ENCODE peak calls at places on chromosomes 12 and 14, in seven cellular contexts. One of them, this sample, is unnamed.

GRCh38 chr14:90405755-90406154 is 8.9 kb downstream of the CALM1 start:
- DNase-seq in activated effector memory CD4-positive, alpha-beta T cell treated with Interleukin-2 at 50 U/mL for 16 hours: no peak
- DNase-seq in hypothalamus: no peak
- DNase-seq in non-pigmented ciliary epithelial cell: no peak
- DNase-seq in CD8-positive, alpha-beta memory T cell: no peak
- DNase-seq in stimulated activated CD4-positive, alpha-beta T cell treated with anti-CD3 and anti-CD28 coated beads, Interleukin-2, amount 100 ng/mL, for 48 hours: no peak
- DNase-seq in left ventricle myocardium inferior: no peak
- DNase-seq in this sample: no peak

GRCh38 chr14:44854114-44854513 is 107.6 kb downstream of the KLHL28 start:
- DNase-seq in activated effector memory CD4-positive, alpha-beta T cell treated with Interleukin-2 at 50 U/mL for 16 hours: no peak
- DNase-seq in hypothalamus: no peak
- DNase-seq in non-pigmented ciliary epithelial cell: no peak
- DNase-seq in CD8-positive, alpha-beta memory T cell: no peak
- DNase-seq in stimulated activated CD4-positive, alpha-beta T cell treated with anti-CD3 and anti-CD28 coated beads, Interleukin-2, amount 100 ng/mL, for 48 hours: no peak
- DNase-seq in left ventricle myocardium inferior: no peak
- DNase-seq in this sample: no peak

GRCh38 chr14:101875041-101875725 is 89.2 kb upstream of the DYNC1H1 start:
- DNase-seq in activated effector memory CD4-positive, alpha-beta T cell treated with Interleukin-2 at 50 U/mL for 16 hours: no peak
- DNase-seq in hypothalamus: no peak
- DNase-seq in non-pigmented ciliary epithelial cell: no peak
- DNase-seq in CD8-positive, alpha-beta memory T cell: no peak
- DNase-seq in stimulated activated CD4-positive, alpha-beta T cell treated with anti-CD3 and anti-CD28 coated beads, Interleukin-2, amount 100 ng/mL, for 48 hours: no peak
- DNase-seq in left ventricle myocardium inferior: no peak
- DNase-seq in this sample: no peak

GRCh38 chr14:65103150-65103760 is 938 bp upstream of the MAX start:
- DNase-seq in activated effector memory CD4-positive, alpha-beta T cell treated with Interleukin-2 at 50 U/mL for 16 hours: no peak
- DNase-seq in hypothalamus: no peak
- DNase-seq in non-pigmented ciliary epithelial cell: no peak
- DNase-seq in CD8-positive, alpha-beta memory T cell: no peak
- DNase-seq in stimulated activated CD4-positive, alpha-beta T cell treated with anti-CD3 and anti-CD28 coated beads, Interleukin-2, amount 100 ng/mL, for 48 hours: peak; percentile 5
- DNase-seq in left ventricle myocardium inferior: no peak
- DNase-seq in this sample: no peak

GRCh38 chr12:92419201-92419600 is 273.6 kb upstream of the BTG1 start:
- DNase-seq in activated effector memory CD4-positive, alpha-beta T cell treated with Interleukin-2 at 50 U/mL for 16 hours: no peak
- DNase-seq in hypothalamus: no peak
- DNase-seq in non-pigmented ciliary epithelial cell: no peak
- DNase-seq in CD8-positive, alpha-beta memory T cell: no peak
- DNase-seq in stimulated activated CD4-positive, alpha-beta T cell treated with anti-CD3 and anti-CD28 coated beads, Interleukin-2, amount 100 ng/mL, for 48 hours: no peak
- DNase-seq in left ventricle myocardium inferior: no peak
- DNase-seq in this sample: no peak

GRCh38 chr12:93712204-93712603 is 35.0 kb downstream of the CRADD start:
- DNase-seq in activated effector memory CD4-positive, alpha-beta T cell treated with Interleukin-2 at 50 U/mL for 16 hours: no peak
- DNase-seq in hypothalamus: no peak
- DNase-seq in non-pigmented ciliary epithelial cell: no peak
- DNase-seq in CD8-positive, alpha-beta memory T cell: no peak
- DNase-seq in stimulated activated CD4-positive, alpha-beta T cell treated with anti-CD3 and anti-CD28 coated beads, Interleukin-2, amount 100 ng/mL, for 48 hours: no peak
- DNase-seq in left ventricle myocardium inferior: no peak
- DNase-seq in this sample: no peak

GRCh38 chr14:29757188-29757680 is 170.4 kb downstream of the PRKD1 start:
- DNase-seq in activated effector memory CD4-positive, alpha-beta T cell treated with Interleukin-2 at 50 U/mL for 16 hours: no peak
- DNase-seq in hypothalamus: no peak
- DNase-seq in non-pigmented ciliary epithelial cell: no peak
- DNase-seq in CD8-positive, alpha-beta memory T cell: no peak
- DNase-seq in stimulated activated CD4-positive, alpha-beta T cell treated with anti-CD3 and anti-CD28 coated beads, Interleukin-2, amount 100 ng/mL, for 48 hours: no peak
- DNase-seq in left ventricle myocardium inferior: no peak
- DNase-seq in this sample: no peak

GRCh38 chr12:57767876-57768275 is 998 bp upstream of the CYP27B1 start:
- DNase-seq in activated effector memory CD4-positive, alpha-beta T cell treated with Interleukin-2 at 50 U/mL for 16 hours: no peak
- DNase-seq in hypothalamus: no peak
- DNase-seq in non-pigmented ciliary epithelial cell: no peak
- DNase-seq in CD8-positive, alpha-beta memory T cell: no peak
- DNase-seq in stimulated activated CD4-positive, alpha-beta T cell treated with anti-CD3 and anti-CD28 coated beads, Interleukin-2, amount 100 ng/mL, for 48 hours: no peak
- DNase-seq in left ventricle myocardium inferior: no peak
- DNase-seq in this sample: no peak

GRCh38 chr12:94644141-94644575 is 6.2 kb downstream of the TMCC3 start:
- DNase-seq in activated effector memory CD4-positive, alpha-beta T cell treated with Interleukin-2 at 50 U/mL for 16 hours: no peak
- DNase-seq in hypothalamus: no peak
- DNase-seq in non-pigmented ciliary epithelial cell: peak; percentile 48
- DNase-seq in CD8-positive, alpha-beta memory T cell: no peak
- DNase-seq in stimulated activated CD4-positive, alpha-beta T cell treated with anti-CD3 and anti-CD28 coated beads, Interleukin-2, amount 100 ng/mL, for 48 hours: no peak
- DNase-seq in left ventricle myocardium inferior: no peak
- DNase-seq in this sample: peak; percentile 58

GRCh38 chr12:38142974-38143373 is 173.6 kb upstream of the ALG10B start:
- DNase-seq in activated effector memory CD4-positive, alpha-beta T cell treated with Interleukin-2 at 50 U/mL for 16 hours: no peak
- DNase-seq in hypothalamus: no peak
- DNase-seq in non-pigmented ciliary epithelial cell: no peak
- DNase-seq in CD8-positive, alpha-beta memory T cell: no peak
- DNase-seq in stimulated activated CD4-positive, alpha-beta T cell treated with anti-CD3 and anti-CD28 coated beads, Interleukin-2, amount 100 ng/mL, for 48 hours: no peak
- DNase-seq in left ventricle myocardium inferior: no peak
- DNase-seq in this sample: no peak

GRCh38 chr14:31843361-31844091 is 233.6 kb upstream of the ARHGAP5 start:
- DNase-seq in activated effector memory CD4-positive, alpha-beta T cell treated with Interleukin-2 at 50 U/mL for 16 hours: no peak
- DNase-seq in hypothalamus: no peak
- DNase-seq in non-pigmented ciliary epithelial cell: no peak
- DNase-seq in CD8-positive, alpha-beta memory T cell: no peak
- DNase-seq in stimulated activated CD4-positive, alpha-beta T cell treated with anti-CD3 and anti-CD28 coated beads, Interleukin-2, amount 100 ng/mL, for 48 hours: no peak
- DNase-seq in left ventricle myocardium inferior: no peak
- DNase-seq in this sample: no peak

GRCh38 chr14:101184104-101184455 is 280.6 kb upstream of the RTL1 start:
- DNase-seq in activated effector memory CD4-positive, alpha-beta T cell treated with Interleukin-2 at 50 U/mL for 16 hours: no peak
- DNase-seq in hypothalamus: no peak
- DNase-seq in non-pigmented ciliary epithelial cell: no peak
- DNase-seq in CD8-positive, alpha-beta memory T cell: no peak
- DNase-seq in stimulated activated CD4-positive, alpha-beta T cell treated with anti-CD3 and anti-CD28 coated beads, Interleukin-2, amount 100 ng/mL, for 48 hours: no peak
- DNase-seq in left ventricle myocardium inferior: no peak
- DNase-seq in this sample: no peak

GRCh38 chr14:31947680-31948580 is 129.2 kb upstream of the ARHGAP5 start:
- DNase-seq in activated effector memory CD4-positive, alpha-beta T cell treated with Interleukin-2 at 50 U/mL for 16 hours: no peak
- DNase-seq in hypothalamus: no peak
- DNase-seq in non-pigmented ciliary epithelial cell: no peak
- DNase-seq in CD8-positive, alpha-beta memory T cell: no peak
- DNase-seq in stimulated activated CD4-positive, alpha-beta T cell treated with anti-CD3 and anti-CD28 coated beads, Interleukin-2, amount 100 ng/mL, for 48 hours: no peak
- DNase-seq in left ventricle myocardium inferior: no peak
- DNase-seq in this sample: no peak

GRCh38 chr12:120534703-120535655 is 823 bp downstream of the RNF10 start:
- DNase-seq in activated effector memory CD4-positive, alpha-beta T cell treated with Interleukin-2 at 50 U/mL for 16 hours: peak; percentile 39
- DNase-seq in hypothalamus: peak; percentile 29
- DNase-seq in non-pigmented ciliary epithelial cell: peak; percentile 76
- DNase-seq in CD8-positive, alpha-beta memory T cell: peak; percentile 40
- DNase-seq in stimulated activated CD4-positive, alpha-beta T cell treated with anti-CD3 and anti-CD28 coated beads, Interleukin-2, amount 100 ng/mL, for 48 hours: peak; percentile 28
- DNase-seq in left ventricle myocardium inferior: peak; percentile 30
- DNase-seq in this sample: peak; percentile 60

GRCh38 chr14:96253140-96253539 is 2.9 kb upstream of the BDKRB1 start:
- DNase-seq in activated effector memory CD4-positive, alpha-beta T cell treated with Interleukin-2 at 50 U/mL for 16 hours: no peak
- DNase-seq in hypothalamus: no peak
- DNase-seq in non-pigmented ciliary epithelial cell: peak; percentile 83
- DNase-seq in CD8-positive, alpha-beta memory T cell: no peak
- DNase-seq in stimulated activated CD4-positive, alpha-beta T cell treated with anti-CD3 and anti-CD28 coated beads, Interleukin-2, amount 100 ng/mL, for 48 hours: no peak
- DNase-seq in left ventricle myocardium inferior: no peak
- DNase-seq in this sample: no peak

GRCh38 chr12:93322784-93323183 is 54.9 kb upstream of the NUDT4 start:
- DNase-seq in activated effector memory CD4-positive, alpha-beta T cell treated with Interleukin-2 at 50 U/mL for 16 hours: no peak
- DNase-seq in hypothalamus: no peak
- DNase-seq in non-pigmented ciliary epithelial cell: no peak
- DNase-seq in CD8-positive, alpha-beta memory T cell: no peak
- DNase-seq in stimulated activated CD4-positive, alpha-beta T cell treated with anti-CD3 and anti-CD28 coated beads, Interleukin-2, amount 100 ng/mL, for 48 hours: no peak
- DNase-seq in left ventricle myocardium inferior: no peak
- DNase-seq in this sample: no peak

GRCh38 chr12:66901136-66901932 is 222.5 kb upstream of the GRIP1 start:
- DNase-seq in activated effector memory CD4-positive, alpha-beta T cell treated with Interleukin-2 at 50 U/mL for 16 hours: no peak
- DNase-seq in hypothalamus: no peak
- DNase-seq in non-pigmented ciliary epithelial cell: no peak
- DNase-seq in CD8-positive, alpha-beta memory T cell: no peak
- DNase-seq in stimulated activated CD4-positive, alpha-beta T cell treated with anti-CD3 and anti-CD28 coated beads, Interleukin-2, amount 100 ng/mL, for 48 hours: no peak
- DNase-seq in left ventricle myocardium inferior: no peak
- DNase-seq in this sample: no peak

GRCh38 chr12:116646901-116647300 is 87.7 kb downstream of the MAP1LC3B2 start:
- DNase-seq in activated effector memory CD4-positive, alpha-beta T cell treated with Interleukin-2 at 50 U/mL for 16 hours: no peak
- DNase-seq in hypothalamus: no peak
- DNase-seq in non-pigmented ciliary epithelial cell: no peak
- DNase-seq in CD8-positive, alpha-beta memory T cell: no peak
- DNase-seq in stimulated activated CD4-positive, alpha-beta T cell treated with anti-CD3 and anti-CD28 coated beads, Interleukin-2, amount 100 ng/mL, for 48 hours: no peak
- DNase-seq in left ventricle myocardium inferior: no peak
- DNase-seq in this sample: no peak

GRCh38 chr14:67526676-67527459 is 6.2 kb upstream of the PLEKHH1 start:
- DNase-seq in activated effector memory CD4-positive, alpha-beta T cell treated with Interleukin-2 at 50 U/mL for 16 hours: no peak
- DNase-seq in hypothalamus: peak; percentile 53
- DNase-seq in non-pigmented ciliary epithelial cell: peak; percentile 4
- DNase-seq in CD8-positive, alpha-beta memory T cell: peak; percentile 18
- DNase-seq in stimulated activated CD4-positive, alpha-beta T cell treated with anti-CD3 and anti-CD28 coated beads, Interleukin-2, amount 100 ng/mL, for 48 hours: peak; percentile 26
- DNase-seq in left ventricle myocardium inferior: no peak
- DNase-seq in this sample: no peak

GRCh38 chr12:95802482-95803264 is 12.1 kb upstream of the NTN4 start:
- DNase-seq in activated effector memory CD4-positive, alpha-beta T cell treated with Interleukin-2 at 50 U/mL for 16 hours: no peak
- DNase-seq in hypothalamus: no peak
- DNase-seq in non-pigmented ciliary epithelial cell: peak; percentile 81
- DNase-seq in CD8-positive, alpha-beta memory T cell: no peak
- DNase-seq in stimulated activated CD4-positive, alpha-beta T cell treated with anti-CD3 and anti-CD28 coated beads, Interleukin-2, amount 100 ng/mL, for 48 hours: no peak
- DNase-seq in left ventricle myocardium inferior: no peak
- DNase-seq in this sample: no peak

GRCh38 chr14:104100171-104101085 is 14.9 kb downstream of the ASPG start:
- DNase-seq in activated effector memory CD4-positive, alpha-beta T cell treated with Interleukin-2 at 50 U/mL for 16 hours: no peak
- DNase-seq in hypothalamus: no peak
- DNase-seq in non-pigmented ciliary epithelial cell: no peak
- DNase-seq in CD8-positive, alpha-beta memory T cell: no peak
- DNase-seq in stimulated activated CD4-positive, alpha-beta T cell treated with anti-CD3 and anti-CD28 coated beads, Interleukin-2, amount 100 ng/mL, for 48 hours: no peak
- DNase-seq in left ventricle myocardium inferior: peak; percentile 8
- DNase-seq in this sample: peak; percentile 46

GRCh38 chr12:18400186-18400585 is 138.9 kb downstream of the PIK3C2G start:
- DNase-seq in activated effector memory CD4-positive, alpha-beta T cell treated with Interleukin-2 at 50 U/mL for 16 hours: no peak
- DNase-seq in hypothalamus: no peak
- DNase-seq in non-pigmented ciliary epithelial cell: peak; percentile 28
- DNase-seq in CD8-positive, alpha-beta memory T cell: no peak
- DNase-seq in stimulated activated CD4-positive, alpha-beta T cell treated with anti-CD3 and anti-CD28 coated beads, Interleukin-2, amount 100 ng/mL, for 48 hours: no peak
- DNase-seq in left ventricle myocardium inferior: no peak
- DNase-seq in this sample: no peak

GRCh38 chr14:68728342-68729106 is 64.3 kb downstream of the ZFP36L1 start:
- DNase-seq in activated effector memory CD4-positive, alpha-beta T cell treated with Interleukin-2 at 50 U/mL for 16 hours: no peak
- DNase-seq in hypothalamus: no peak
- DNase-seq in non-pigmented ciliary epithelial cell: no peak
- DNase-seq in CD8-positive, alpha-beta memory T cell: no peak
- DNase-seq in stimulated activated CD4-positive, alpha-beta T cell treated with anti-CD3 and anti-CD28 coated beads, Interleukin-2, amount 100 ng/mL, for 48 hours: no peak
- DNase-seq in left ventricle myocardium inferior: no peak
- DNase-seq in this sample: no peak

GRCh38 chr14:91302391-91302790 is 57.9 kb upstream of the GPR68 start:
- DNase-seq in activated effector memory CD4-positive, alpha-beta T cell treated with Interleukin-2 at 50 U/mL for 16 hours: no peak
- DNase-seq in hypothalamus: no peak
- DNase-seq in non-pigmented ciliary epithelial cell: no peak
- DNase-seq in CD8-positive, alpha-beta memory T cell: no peak
- DNase-seq in stimulated activated CD4-positive, alpha-beta T cell treated with anti-CD3 and anti-CD28 coated beads, Interleukin-2, amount 100 ng/mL, for 48 hours: no peak
- DNase-seq in left ventricle myocardium inferior: no peak
- DNase-seq in this sample: peak; percentile 11

GRCh38 chr12:107564946-107565345 is 120.7 kb upstream of the PWP1 start:
- DNase-seq in activated effector memory CD4-positive, alpha-beta T cell treated with Interleukin-2 at 50 U/mL for 16 hours: no peak
- DNase-seq in hypothalamus: no peak
- DNase-seq in non-pigmented ciliary epithelial cell: no peak
- DNase-seq in CD8-positive, alpha-beta memory T cell: no peak
- DNase-seq in stimulated activated CD4-positive, alpha-beta T cell treated with anti-CD3 and anti-CD28 coated beads, Interleukin-2, amount 100 ng/mL, for 48 hours: no peak
- DNase-seq in left ventricle myocardium inferior: no peak
- DNase-seq in this sample: no peak

GRCh38 chr12:105025890-105026289 is 39.8 kb downstream of the NOPCHAP1 start:
- DNase-seq in activated effector memory CD4-positive, alpha-beta T cell treated with Interleukin-2 at 50 U/mL for 16 hours: no peak
- DNase-seq in hypothalamus: peak; percentile 3
- DNase-seq in non-pigmented ciliary epithelial cell: no peak
- DNase-seq in CD8-positive, alpha-beta memory T cell: no peak
- DNase-seq in stimulated activated CD4-positive, alpha-beta T cell treated with anti-CD3 and anti-CD28 coated beads, Interleukin-2, amount 100 ng/mL, for 48 hours: no peak
- DNase-seq in left ventricle myocardium inferior: no peak
- DNase-seq in this sample: no peak

This sample was measured in lower lobe of right lung.